ENCODE peak calls at places on chromosomes 5 and 9, in ten cellular contexts. H is CD4-positive, alpha-beta memory T cell; A is CD4-positive, CD25-positive, alpha-beta regulatory T cell; U is pancreas; L is endodermal cell; N is CD8-positive, alpha-beta T cell; F is MM.1S; Y is psoas muscle; M is colonic mucosa; P is mesendoderm. J is an unnamed sample.
A peak's percentile ranks its signal among the peaks of the same experiment; 100 is the strongest.

GRCh38 chr5:112642885-112643284 is 94.8 kb upstream of the APC start:
- DNase-seq in H (no peak), A (no peak), U (no peak), L (no peak), N (no peak), F (no peak), Y (no peak), M (no peak), P (peak; percentile 24), J (no peak)

GRCh38 chr9:29974197-29974596 is 2400.9 kb upstream of the C9orf72 start:
- DNase-seq in H (no peak), A (no peak), U (no peak), L (no peak), N (no peak), F (no peak), Y (no peak), M (no peak), P (no peak), J (no peak)

GRCh38 chr5:174154559-174154958 is 109.1 kb downstream of the NSG2 start:
- DNase-seq in H (no peak), A (no peak), U (no peak), L (no peak), N (no peak), F (no peak), Y (no peak), M (no peak), P (no peak), J (no peak)

GRCh38 chr5:148978370-148979103 is 84.3 kb downstream of the SH3TC2 start:
- DNase-seq in H (no peak), A (no peak), U (no peak), L (no peak), N (no peak), F (no peak), Y (no peak), M (no peak), P (no peak), J (no peak)

GRCh38 chr9:91954841-91955471 is 4.9 kb upstream of the ROR2 start:
- DNase-seq in H (no peak), A (no peak), U (peak; percentile 40), L (peak; percentile 92), N (no peak), F (peak; percentile 58), Y (no peak), M (peak; percentile 77), P (peak; percentile 83), J (no peak)

GRCh38 chr5:1792842-1793266 is 6.8 kb downstream of the MRPL36 start:
- DNase-seq in H (peak; percentile 85), A (peak; percentile 83), U (no peak), L (no peak), N (peak; percentile 63), F (peak; percentile 98), Y (no peak), M (peak; percentile 36), P (peak; percentile 20), J (no peak)

GRCh38 chr9:127568971-127569818 is 42.9 kb upstream of the STXBP1 start:
- DNase-seq in H (peak; percentile 72), A (peak; percentile 72), U (peak; percentile 87), L (peak; percentile 96), N (peak; percentile 73), F (peak; percentile 81), Y (peak; percentile 83), M (peak; percentile 90), P (peak; percentile 91), J (peak; percentile 86)

GRCh38 chr9:17783227-17783626 is 204.4 kb downstream of the SH3GL2 start:
- DNase-seq in H (no peak), A (no peak), U (no peak), L (no peak), N (no peak), F (no peak), Y (no peak), M (no peak), P (no peak), J (no peak)

GRCh38 chr9:86664603-86665002 is 282.7 kb downstream of the GAS1 start:
- DNase-seq in H (no peak), A (no peak), U (no peak), L (no peak), N (no peak), F (no peak), Y (no peak), M (no peak), P (no peak), J (no peak)

GRCh38 chr9:108056083-108056804 is 566.7 kb upstream of the KLF4 start:
- DNase-seq in H (no peak), A (no peak), U (no peak), L (no peak), N (no peak), F (no peak), Y (no peak), M (no peak), P (no peak), J (no peak)

GRCh38 chr5:14407746-14408175 is 173.8 kb upstream of the OTULINL start:
- DNase-seq in H (no peak), A (no peak), U (no peak), L (no peak), N (no peak), F (no peak), Y (no peak), M (no peak), P (no peak), J (no peak)

GRCh38 chr5:8363133-8363532 is 494.2 kb downstream of the MTRR start:
- DNase-seq in H (no peak), A (no peak), U (no peak), L (no peak), N (no peak), F (no peak), Y (no peak), M (no peak), P (no peak), J (no peak)

GRCh38 chr9:94120854-94121376 is 36.7 kb downstream of the PTPDC1 start:
- DNase-seq in H (no peak), A (no peak), U (no peak), L (no peak), N (no peak), F (no peak), Y (no peak), M (no peak), P (no peak), J (no peak)

GRCh38 chr5:134034326-134034725 is 29.6 kb upstream of the VDAC1 start:
- DNase-seq in H (no peak), A (no peak), U (no peak), L (no peak), N (no peak), F (no peak), Y (no peak), M (no peak), P (no peak), J (no peak)

DNA sequence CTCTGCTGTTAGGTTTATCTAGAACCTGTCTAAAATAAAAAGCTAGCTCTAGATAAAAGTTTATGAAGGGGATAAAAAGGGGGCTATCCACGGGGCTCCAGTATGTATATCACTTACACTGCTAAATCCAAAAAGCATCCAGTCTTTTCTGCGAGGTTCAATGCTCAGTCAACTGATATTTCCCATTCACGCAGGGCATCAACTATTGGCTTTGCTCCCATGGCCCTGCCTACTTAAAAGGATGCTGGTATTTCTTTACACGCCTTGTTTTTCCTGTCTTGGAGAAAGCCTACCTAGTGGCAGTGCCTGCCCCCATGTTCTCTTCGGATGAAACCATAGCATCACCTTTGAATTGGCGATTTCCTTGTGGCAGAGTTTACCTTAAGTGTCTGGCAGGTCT is 8.1 kb downstream of the SPRY4 start:
- DNase-seq in H (no peak), A (no peak), U (no peak), L (no peak), N (no peak), F (no peak), Y (no peak), M (no peak), P (no peak), J (no peak)
- H3K4me1 ChIP-seq in H (peaks cover 18% of the 10 kb centered on the region), A (peaks cover 7% of the 10 kb centered on the region), U (no peaks in the 10 kb centered on the region), L (peaks cover 12% of the 10 kb centered on the region), N (peaks cover 17% of the 10 kb centered on the region), F (no peaks in the 10 kb centered on the region), Y (peaks cover 34% of the 10 kb centered on the region), M (peaks cover 6% of the 10 kb centered on the region), P (peaks cover 25% of the 10 kb centered on the region), J (peaks cover 93% of the 10 kb centered on the region)

DNA sequence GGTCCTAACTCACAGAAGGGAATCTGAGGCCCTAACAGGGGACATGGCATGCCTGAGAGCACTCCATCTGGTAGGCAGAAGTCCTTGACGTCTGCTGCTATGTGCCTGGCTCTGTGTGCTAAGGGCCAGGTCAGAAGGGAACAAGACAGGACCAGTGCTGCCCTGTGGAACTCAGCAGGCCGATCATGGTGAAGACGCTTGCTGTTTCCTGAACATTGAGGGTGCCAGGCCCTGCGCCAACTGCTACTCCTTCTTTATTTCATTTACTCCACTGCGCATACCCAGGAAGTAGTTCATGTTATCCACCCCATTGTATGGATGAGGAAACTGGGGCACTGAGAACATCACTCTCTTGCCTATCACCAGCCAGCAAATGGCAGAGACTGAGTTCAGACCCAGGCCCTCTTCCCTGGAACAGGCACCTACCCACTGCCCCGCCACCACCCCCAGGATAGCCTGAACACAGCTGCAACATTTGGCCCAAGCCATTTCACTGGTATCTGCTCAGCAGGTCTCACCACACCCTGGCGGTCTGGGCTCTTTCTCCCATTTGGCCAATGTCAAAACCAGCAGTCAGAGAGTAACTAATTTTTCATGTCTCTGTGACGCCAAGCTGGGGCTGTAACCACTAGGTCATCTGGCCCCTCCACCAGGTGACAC is 24.8 kb upstream of the FOXI1 start:
- DNase-seq in H (no peak), A (no peak), U (no peak), L (peak; percentile 27), N (no peak), F (no peak), Y (no peak), M (no peak), P (no peak), J (no peak)
- H3K4me3 ChIP-seq in H (no peak overlapping the region), A (no peak overlapping the region), U (no peak overlapping the region), L (no peak overlapping the region), N (no peak overlapping the region), F (no peak overlapping the region), Y (no peak overlapping the region), M (no peak overlapping the region), P (no peak overlapping the region), J (no peak overlapping the region)

GRCh38 chr9:105479846-105480245 is 32.0 kb downstream of the FSD1L start:
- DNase-seq in H (no peak), A (no peak), U (no peak), L (no peak), N (no peak), F (no peak), Y (no peak), M (no peak), P (no peak), J (no peak)
- H3K36me3 ChIP-seq in H (no peaks in the 10 kb centered on the region), A (no peaks in the 10 kb centered on the region), U (no peaks in the 10 kb centered on the region), L (peaks cover 29% of the 10 kb centered on the region), N (no peaks in the 10 kb centered on the region), F (no peaks in the 10 kb centered on the region), Y (no peaks in the 10 kb centered on the region), M (no peaks in the 10 kb centered on the region), P (no peaks in the 10 kb centered on the region), J (no peaks in the 10 kb centered on the region)

DNA sequence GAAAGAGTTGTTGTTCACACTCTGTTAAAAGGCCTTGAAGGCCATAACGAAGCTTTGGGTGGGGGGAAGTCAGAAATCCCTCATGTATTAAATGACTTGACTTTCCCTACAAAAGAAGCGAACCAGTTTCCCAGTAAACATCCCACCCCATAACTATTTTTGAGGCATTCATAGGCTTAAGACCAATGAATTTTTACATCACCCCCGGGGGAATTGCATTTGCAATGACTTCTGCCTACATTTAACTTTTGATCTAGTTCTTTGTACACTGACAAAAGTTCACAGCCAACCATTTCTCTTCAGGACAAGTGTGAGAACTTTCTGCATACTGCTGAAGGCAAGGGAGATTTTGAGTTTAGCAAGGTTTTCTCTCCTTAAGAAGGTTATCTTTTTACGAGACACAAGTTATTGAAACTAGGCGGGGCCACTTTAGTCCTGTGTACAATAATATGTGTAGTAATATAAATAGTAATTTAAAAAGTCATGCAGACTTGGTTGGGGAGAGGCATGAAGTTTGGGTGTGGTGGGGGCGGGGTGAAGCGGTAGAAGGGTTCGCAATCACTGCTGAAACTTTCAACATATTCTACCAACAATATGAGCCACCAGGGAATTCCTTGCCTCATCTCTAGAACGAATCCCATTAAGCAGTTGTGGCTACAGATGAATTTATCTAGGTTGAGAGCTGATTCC is 2.5 kb downstream of the TJP2 start:
- DNase-seq in H (no peak), A (no peak), U (no peak), L (no peak), N (no peak), F (no peak), Y (no peak), M (no peak), P (no peak), J (no peak)
- H3K4me1 ChIP-seq in H (peaks cover 52% of the 10 kb centered on the region), A (peaks cover 74% of the 10 kb centered on the region), U (peaks cover 19% of the 10 kb centered on the region), L (peaks cover 13% of the 10 kb centered on the region), N (peaks cover 15% of the 10 kb centered on the region), F (peaks cover 16% of the 10 kb centered on the region), Y (peaks cover 23% of the 10 kb centered on the region), M (peaks cover 8% of the 10 kb centered on the region), P (peaks cover 15% of the 10 kb centered on the region), J (peaks cover 78% of the 10 kb centered on the region)